ENCODE peak calls at places on chromosomes 7 and 10, in five cellular contexts. J, Q, N, M and F are unnamed samples.

GRCh38 chr7:126040114-126041045 is 1110.8 kb upstream of the POT1 start:
- DNase-seq in J (no peak), Q (no peak), N (no peak), M (no peak), F (no peak)

GRCh38 chr7:76201732-76202665 is at the start of gene SRRM3:
- DNase-seq in J (peak), Q (peak), N (no peak), M (peak), F (peak)

GRCh38 chr10:127129104-127129503 is 67.3 kb downstream of the INSYN2A start:
- DNase-seq in J (no peak), Q (no peak), N (no peak), M (no peak), F (no peak)

GRCh38 chr10:103598654-103599115 is 105.2 kb downstream of the NEURL1 start:
- DNase-seq in J (no peak), Q (no peak), N (no peak), M (no peak), F (no peak)

GRCh38 chr7:121244120-121244865 is 84.5 kb upstream of the WNT16 start:
- DNase-seq in J (no peak), Q (no peak), N (no peak), M (no peak), F (no peak)

GRCh38 chr7:17299477-17299991 is 1.1 kb downstream of the AHR start:
- DNase-seq in J (peak), Q (no peak), N (no peak), M (no peak), F (peak)

GRCh38 chr7:74479066-74479781 is 25.5 kb downstream of the GTF2IRD1 start:
- DNase-seq in J (no peak), Q (no peak), N (no peak), M (no peak), F (no peak)

GRCh38 chr7:139626817-139627216 is 103.3 kb downstream of the CLEC2L start:
- DNase-seq in J (no peak), Q (no peak), N (no peak), M (peak), F (no peak)

GRCh38 chr10:62224606-62225005 is 44.0 kb downstream of the RTKN2 start:
- DNase-seq in J (no peak), Q (no peak), N (no peak), M (no peak), F (no peak)

GRCh38 chr7:16754869-16755317 is 1.3 kb downstream of the TSPAN13 start:
- DNase-seq in J (no peak), Q (no peak), N (no peak), M (no peak), F (no peak)

GRCh38 chr7:73451780-73452398 is 18.3 kb downstream of the FZD9 start:
- DNase-seq in J (peak), Q (no peak), N (peak), M (peak), F (no peak)

GRCh38 chr10:99535764-99536399 is 3.1 kb downstream of the NKX2-3 start:
- DNase-seq in J (no peak), Q (no peak), N (no peak), M (no peak), F (no peak)

GRCh38 chr7:6705959-6706665 is 635 bp downstream of the ZNF12 start:
- DNase-seq in J (peak), Q (peak), N (no peak), M (no peak), F (peak)

GRCh38 chr7:105195891-105196290 is 181.9 kb downstream of the KMT2E start:
- DNase-seq in J (no peak), Q (no peak), N (no peak), M (no peak), F (no peak)

GRCh38 chr7:102044984-102045673 is 227.7 kb downstream of the CUX1 start:
- DNase-seq in J (no peak), Q (no peak), N (no peak), M (no peak), F (no peak)

GRCh38 chr7:29408841-29409243 is 154.8 kb upstream of the PRR15 start:
- DNase-seq in J (peak), Q (no peak), N (peak), M (peak), F (no peak)

GRCh38 chr7:49773082-49773938 is at the start of gene VWC2:
- DNase-seq in J (no peak), Q (no peak), N (no peak), M (no peak), F (no peak)

GRCh38 chr10:88865281-88865876 is 13.7 kb upstream of the ANKRD22 start:
- DNase-seq in J (no peak), Q (no peak), N (no peak), M (no peak), F (no peak)

GRCh38 chr7:14321947-14322346 is 332.5 kb upstream of the ETV1 start:
- DNase-seq in J (no peak), Q (no peak), N (no peak), M (no peak), F (no peak)

GRCh38 chr7:117458977-117459583 is 20.7 kb upstream of the CFTR start:
- DNase-seq in J (no peak), Q (no peak), N (no peak), M (no peak), F (no peak)

GRCh38 chr7:157819517-157819807 is 482.7 kb downstream of the DNAJB6 start:
- DNase-seq in J (no peak), Q (no peak), N (no peak), M (no peak), F (no peak)

GRCh38 chr10:133359554-133359971 is 1.7 kb upstream of the FUOM start:
- DNase-seq in J (no peak), Q (no peak), N (no peak), M (peak), F (no peak)

GRCh38 chr7:12637819-12638592 is 49.4 kb upstream of the ARL4A start:
- DNase-seq in J (no peak), Q (no peak), N (no peak), M (peak), F (no peak)

GRCh38 chr10:123512881-123513822 is 153.0 kb upstream of the GPR26 start:
- DNase-seq in J (no peak), Q (no peak), N (no peak), M (no peak), F (no peak)

GRCh38 chr10:72009430-72010081 is 45.4 kb downstream of the CHST3 start:
- DNase-seq in J (no peak), Q (no peak), N (no peak), M (no peak), F (no peak)

GRCh38 chr7:140564643-140565042 is 76.0 kb downstream of the DENND2A start:
- DNase-seq in J (no peak), Q (no peak), N (no peak), M (no peak), F (no peak)

GRCh38 chr7:99014113-99014985 is 129.6 kb downstream of the SMURF1 start:
- DNase-seq in J (no peak), Q (no peak), N (no peak), M (no peak), F (no peak)

GRCh38 chr7:55964261-55964801 is at the start of gene NIPSNAP2:
- DNase-seq in J (peak), Q (peak), N (no peak), M (peak), F (peak)

GRCh38 chr10:16965740-16966447 is 148.7 kb upstream of the RSU1 start:
- DNase-seq in J (no peak), Q (no peak), N (no peak), M (no peak), F (no peak)

GRCh38 chr7:143315782-143316181 is at the start of gene CLCN1:
- DNase-seq in J (no peak), Q (no peak), N (no peak), M (no peak), F (no peak)

GRCh38 chr7:115410972-115411686 is 489.2 kb downstream of the MDFIC start:
- DNase-seq in J (no peak), Q (no peak), N (no peak), M (no peak), F (peak)

GRCh38 chr7:27164381-27165088 is 802 bp downstream of the HOXA9 start:
- DNase-seq in J (no peak), Q (no peak), N (no peak), M (no peak), F (no peak)

GRCh38 chr10:14822879-14823755 is 14.7 kb downstream of the CDNF start:
- DNase-seq in J (peak), Q (no peak), N (no peak), M (peak), F (no peak)

GRCh38 chr7:87414400-87415188 is 60.9 kb downstream of the ABCB4 start:
- DNase-seq in J (no peak), Q (no peak), N (no peak), M (no peak), F (no peak)

GRCh38 chr10:589961-590680 is 99.3 kb downstream of the DIP2C start:
- DNase-seq in J (no peak), Q (no peak), N (no peak), M (no peak), F (no peak)

GRCh38 chr10:127149613-127150081 is 46.7 kb downstream of the INSYN2A start:
- DNase-seq in J (no peak), Q (no peak), N (no peak), M (no peak), F (no peak)